ENCODE peak calls at places on chromosomes 4 and X, in four cellular contexts. One of them, this sample, is unnamed.

GRCh38 chrX:151801980-151802379 is 67.4 kb downstream of the CNGA2 start:
- DNase-seq in progenitor cell of endocrine pancreas: no peak
- DNase-seq in DND-41: no peak
- DNase-seq in AG20443: peak; percentile 14
- DNase-seq in this sample: no peak

GRCh38 chrX:36787787-36788186 is 220.4 kb upstream of the FAM47C start:
- DNase-seq in progenitor cell of endocrine pancreas: no peak
- DNase-seq in DND-41: no peak
- DNase-seq in AG20443: no peak
- DNase-seq in this sample: no peak

GRCh38 chrX:104324871-104325585 is 70.3 kb upstream of the ESX1 start:
- DNase-seq in progenitor cell of endocrine pancreas: no peak
- DNase-seq in DND-41: no peak
- DNase-seq in AG20443: no peak
- DNase-seq in this sample: no peak

GRCh38 chr4:26086621-26087068 is 172.6 kb downstream of the SMIM20 start:
- DNase-seq in progenitor cell of endocrine pancreas: no peak
- DNase-seq in DND-41: no peak
- DNase-seq in AG20443: no peak
- DNase-seq in this sample: no peak

GRCh38 chrX:103847174-103847870 is 15.3 kb upstream of the RAB9B start:
- DNase-seq in progenitor cell of endocrine pancreas: no peak
- DNase-seq in DND-41: no peak
- DNase-seq in AG20443: peak; percentile 15
- DNase-seq in this sample: no peak

GRCh38 chr4:6873792-6874461 is 35.7 kb upstream of the TBC1D14 start:
- DNase-seq in progenitor cell of endocrine pancreas: peak; percentile 56
- DNase-seq in DND-41: peak; percentile 72
- DNase-seq in AG20443: peak; percentile 64
- DNase-seq in this sample: peak; percentile 50

GRCh38 chr4:65592089-65592488 is 78.2 kb downstream of the EPHA5 start:
- DNase-seq in progenitor cell of endocrine pancreas: no peak
- DNase-seq in DND-41: no peak
- DNase-seq in AG20443: no peak
- DNase-seq in this sample: no peak

GRCh38 chr4:159048166-159048886 is 54.6 kb upstream of the RAPGEF2 start:
- DNase-seq in progenitor cell of endocrine pancreas: peak; percentile 36
- DNase-seq in DND-41: no peak
- DNase-seq in AG20443: peak; percentile 88
- DNase-seq in this sample: no peak

GRCh38 chr4:32519060-32519459 is 1798.9 kb downstream of the PCDH7 start:
- DNase-seq in progenitor cell of endocrine pancreas: no peak
- DNase-seq in DND-41: no peak
- DNase-seq in AG20443: no peak
- DNase-seq in this sample: no peak

GRCh38 chrX:153873282-153874090 is 12.5 kb downstream of the L1CAM start:
- DNase-seq in progenitor cell of endocrine pancreas: no peak
- DNase-seq in DND-41: no peak
- DNase-seq in AG20443: no peak
- DNase-seq in this sample: no peak

GRCh38 chrX:111492085-111492484 is 19.4 kb upstream of the SERTM2 start:
- DNase-seq in progenitor cell of endocrine pancreas: no peak
- DNase-seq in DND-41: no peak
- DNase-seq in AG20443: no peak
- DNase-seq in this sample: no peak

GRCh38 chr4:40897557-40898203 is 147.9 kb downstream of the NSUN7 start:
- DNase-seq in progenitor cell of endocrine pancreas: peak; percentile 49
- DNase-seq in DND-41: peak; percentile 65
- DNase-seq in AG20443: peak; percentile 81
- DNase-seq in this sample: peak; percentile 54

GRCh38 chr4:125097729-125098128 is 217.0 kb upstream of the FAT4 start:
- DNase-seq in progenitor cell of endocrine pancreas: no peak
- DNase-seq in DND-41: no peak
- DNase-seq in AG20443: no peak
- DNase-seq in this sample: no peak

GRCh38 chrX:52574416-52575275 is 57.8 kb upstream of the XAGE1B start:
- DNase-seq in progenitor cell of endocrine pancreas: no peak
- DNase-seq in DND-41: peak; percentile 23
- DNase-seq in AG20443: peak; percentile 43
- DNase-seq in this sample: no peak

GRCh38 chrX:64206556-64207162 is 1.2 kb upstream of the AMER1 start:
- DNase-seq in progenitor cell of endocrine pancreas: no peak
- DNase-seq in DND-41: no peak
- DNase-seq in AG20443: no peak
- DNase-seq in this sample: no peak

This sample was measured in activated B cell treated with CpG ODN at 0.5 μM for 24 hours.